ENCODE peak calls at places on chromosomes 12 and 14, in seven cellular contexts. M is LoVo; I is EL; T is NCI-H1930; C is effector CD4-positive, alpha-beta T cell; L is upper lobe of right lung; U is hippocampal formation. H is an unnamed sample.

GRCh38 chr14:94050231-94050880 is 24.2 kb downstream of the OTUB2 start:
- DNase-seq in T (no peak), I (no peak), L (peak), C (no peak), U (no peak), M (no peak), H (no peak)

GRCh38 chr12:66055837-66056319 is 74.7 kb downstream of the LLPH start:
- DNase-seq in M (no peak), I (no peak), T (no peak), L (no peak), U (no peak), C (no peak), H (no peak)

GRCh38 chr12:127389923-127390322 is 877.0 kb upstream of the TMEM132C start:
- DNase-seq in T (no peak), L (no peak), U (no peak), C (no peak), I (peak), M (peak), H (no peak)

GRCh38 chr14:100640481-100641273 is 53.5 kb upstream of the BEGAIN start:
- DNase-seq in U (no peak), C (peak), L (no peak), M (no peak), T (no peak), I (no peak), H (no peak)

GRCh38 chr12:44053550-44054243 is 217.8 kb downstream of the TMEM117 start:
- DNase-seq in C (no peak), T (no peak), M (peak), L (no peak), I (no peak), U (no peak), H (no peak)

GRCh38 chr12:51377099-51377984 is 13.9 kb downstream of the GALNT6 start:
- DNase-seq in T (no peak), U (no peak), L (no peak), C (no peak), M (no peak), I (no peak), H (peak)

GRCh38 chr12:49244161-49244560 is 20.7 kb upstream of the TUBA1C start:
- DNase-seq in M (no peak), I (peak), U (no peak), T (no peak), L (no peak), C (no peak), H (no peak)

GRCh38 chr12:10331642-10332239 is 24.1 kb downstream of the KLRD1 start:
- DNase-seq in C (no peak), U (no peak), L (no peak), T (peak), I (peak), M (peak), H (no peak)